ENCODE peak calls at places on chromosome 19, in five cellular contexts. One of them, this sample, is unnamed.

GRCh38 chr19:19562665-19563347 is 24.7 kb downstream of the CILP2 start:
- DNase-seq in GM12891: no peak
- DNase-seq in transverse colon: no peak
- DNase-seq in body of pancreas: no peak
- DNase-seq in stomach: no peak
- DNase-seq in this sample: no peak

GRCh38 chr19:1000591-1001537 is 645 bp downstream of the GRIN3B start:
- DNase-seq in GM12891: no peak
- DNase-seq in transverse colon: no peak
- DNase-seq in body of pancreas: no peak
- DNase-seq in stomach: no peak
- DNase-seq in this sample: no peak

GRCh38 chr19:32719611-32720059 is at the start of gene TDRD12:
- DNase-seq in GM12891: no peak
- DNase-seq in transverse colon: no peak
- DNase-seq in body of pancreas: no peak
- DNase-seq in stomach: no peak
- DNase-seq in this sample: no peak

GRCh38 chr19:33769208-33769607 is 27.5 kb upstream of the KCTD15 start:
- DNase-seq in GM12891: no peak
- DNase-seq in transverse colon: no peak
- DNase-seq in body of pancreas: no peak
- DNase-seq in stomach: no peak
- DNase-seq in this sample: no peak

GRCh38 chr19:34305221-34306058 is 51.1 kb downstream of the GARRE1 start:
- DNase-seq in GM12891: no peak
- DNase-seq in transverse colon: no peak
- DNase-seq in body of pancreas: no peak
- DNase-seq in stomach: no peak
- DNase-seq in this sample: no peak

GRCh38 chr19:7831452-7831851 is 1.4 kb downstream of the EVI5L start:
- DNase-seq in GM12891: no peak
- DNase-seq in transverse colon: peak; percentile 25
- DNase-seq in body of pancreas: no peak
- DNase-seq in stomach: peak; percentile 38
- DNase-seq in this sample: no peak

GRCh38 chr19:41616785-41617621 is 9.9 kb downstream of the CEACAM4 start:
- DNase-seq in GM12891: no peak
- DNase-seq in transverse colon: no peak
- DNase-seq in body of pancreas: no peak
- DNase-seq in stomach: no peak
- DNase-seq in this sample: no peak

GRCh38 chr19:10808937-10809655 is 26.9 kb downstream of the TMED1 start:
- DNase-seq in GM12891: no peak
- DNase-seq in transverse colon: no peak
- DNase-seq in body of pancreas: no peak
- DNase-seq in stomach: peak; percentile 36
- DNase-seq in this sample: peak; percentile 86

GRCh38 chr19:50710612-50711011 is 9.0 kb downstream of the SHANK1 start:
- DNase-seq in GM12891: no peak
- DNase-seq in transverse colon: no peak
- DNase-seq in body of pancreas: no peak
- DNase-seq in stomach: no peak
- DNase-seq in this sample: no peak
- TF ChIP-seq POLR2A in GM12891: no peak
- TF ChIP-seq POLR2A in transverse colon: no peak
- TF ChIP-seq POLR2A in body of pancreas: no peak
- TF ChIP-seq POLR2A in stomach: no peak
- TF ChIP-seq POLR2A in this sample: no peak

GRCh38 chr19:18389095-18389735 is 3.3 kb downstream of the GDF15 start:
- DNase-seq in GM12891: no peak
- DNase-seq in transverse colon: no peak
- DNase-seq in body of pancreas: no peak
- DNase-seq in stomach: no peak
- DNase-seq in this sample: no peak

GRCh38 chr19:18390075-18390909 is 4.3 kb downstream of the GDF15 start:
- DNase-seq in GM12891: no peak
- DNase-seq in transverse colon: no peak
- DNase-seq in body of pancreas: no peak
- DNase-seq in stomach: no peak
- DNase-seq in this sample: no peak

GRCh38 chr19:18389736-18390074 is 3.7 kb downstream of the GDF15 start:
- DNase-seq in GM12891: no peak
- DNase-seq in transverse colon: no peak
- DNase-seq in body of pancreas: no peak
- DNase-seq in stomach: no peak
- DNase-seq in this sample: peak; percentile 81

GRCh38 chr19:18387395-18387794 is 1.4 kb downstream of the GDF15 start:
- DNase-seq in GM12891: no peak
- DNase-seq in transverse colon: no peak
- DNase-seq in body of pancreas: no peak
- DNase-seq in stomach: no peak
- DNase-seq in this sample: no peak

GRCh38 chr19:18388328-18389094 is 2.6 kb downstream of the GDF15 start:
- DNase-seq in GM12891: peak; percentile 92
- DNase-seq in transverse colon: peak; percentile 88
- DNase-seq in body of pancreas: peak; percentile 74
- DNase-seq in stomach: peak; percentile 88
- DNase-seq in this sample: peak; percentile 95
- TF ChIP-seq POLR2A in GM12891: no peak
- TF ChIP-seq POLR2A in transverse colon: peak; percentile 73
- TF ChIP-seq POLR2A in body of pancreas: peak; percentile 61
- TF ChIP-seq POLR2A in stomach: peak; percentile 40
- TF ChIP-seq POLR2A in this sample: peak; percentile 58

GRCh38 chr19:9621156-9622037 is at the start of gene ZNF561:
- DNase-seq in GM12891: peak; percentile 56
- DNase-seq in transverse colon: peak; percentile 90
- DNase-seq in body of pancreas: peak; percentile 86
- DNase-seq in stomach: peak; percentile 84
- DNase-seq in this sample: peak; percentile 93
- TF ChIP-seq POLR2A in GM12891: peak; percentile 89
- TF ChIP-seq POLR2A in transverse colon: peak; percentile 38
- TF ChIP-seq POLR2A in body of pancreas: peak; percentile 60
- TF ChIP-seq POLR2A in stomach: no peak
- TF ChIP-seq POLR2A in this sample: peak; percentile 73

DNA sequence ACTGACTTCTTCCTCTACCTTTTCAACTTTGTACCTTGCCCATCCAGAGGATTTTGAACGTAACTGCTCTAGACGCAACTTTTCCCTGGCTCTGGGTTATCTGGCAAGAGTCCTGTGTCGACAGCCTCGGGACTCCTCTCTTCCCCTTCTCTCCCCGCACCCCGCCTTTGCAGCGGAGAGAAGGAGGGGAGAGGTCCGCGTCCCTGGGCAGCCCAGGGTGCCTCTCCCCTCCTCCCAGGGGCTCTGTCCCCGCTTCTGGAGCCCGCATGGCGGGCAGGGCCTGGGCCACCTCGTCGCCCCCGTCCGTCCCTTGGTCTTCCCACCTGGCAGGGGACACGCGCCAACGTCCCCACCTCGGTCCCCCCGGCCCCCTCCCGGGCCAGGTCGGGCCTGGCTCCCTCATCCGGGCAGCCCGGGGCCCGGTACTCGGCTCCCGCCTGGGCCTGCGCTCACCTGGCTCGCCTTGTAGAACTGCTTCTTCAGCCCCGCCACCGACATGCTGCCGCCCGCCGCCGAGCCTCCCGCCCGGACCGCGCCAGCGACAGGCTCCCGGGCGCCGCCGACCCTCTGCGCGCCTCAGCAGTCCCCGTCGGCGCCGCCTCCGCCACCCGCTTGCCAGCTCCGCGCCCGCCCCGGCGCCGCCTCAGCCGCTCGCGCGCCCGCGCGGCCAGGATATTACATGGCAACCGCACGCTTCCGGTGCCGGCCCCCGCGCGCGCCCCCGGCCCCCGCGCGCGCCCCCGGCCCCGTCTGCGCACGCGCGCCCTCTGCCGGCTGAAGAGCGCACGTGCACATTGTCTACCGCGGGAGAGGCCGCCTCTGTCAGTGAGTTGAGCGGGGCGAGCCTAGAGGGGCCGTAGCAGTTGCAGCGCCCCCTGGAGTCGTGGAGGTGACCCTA is at the start of gene SH3GL1:
- DNase-seq in GM12891: peak; percentile 72
- DNase-seq in transverse colon: peak; percentile 95
- DNase-seq in body of pancreas: peak; percentile 96
- DNase-seq in stomach: peak; percentile 96
- DNase-seq in this sample: peak; percentile 97
- TF ChIP-seq POLR2A in GM12891: peak; percentile 52
- TF ChIP-seq POLR2A in transverse colon: peak; percentile 23
- TF ChIP-seq POLR2A in body of pancreas: peak; percentile 29
- TF ChIP-seq POLR2A in stomach: no peak
- TF ChIP-seq POLR2A in this sample: peak; percentile 67

GRCh38 chr19:56377105-56377924 is 16.0 kb downstream of the ZNF582 start:
- DNase-seq in GM12891: no peak
- DNase-seq in transverse colon: no peak
- DNase-seq in body of pancreas: no peak
- DNase-seq in stomach: no peak
- DNase-seq in this sample: no peak
- TF ChIP-seq POLR2A in GM12891: no peak
- TF ChIP-seq POLR2A in transverse colon: no peak
- TF ChIP-seq POLR2A in body of pancreas: no peak
- TF ChIP-seq POLR2A in stomach: no peak
- TF ChIP-seq POLR2A in this sample: no peak

DNA sequence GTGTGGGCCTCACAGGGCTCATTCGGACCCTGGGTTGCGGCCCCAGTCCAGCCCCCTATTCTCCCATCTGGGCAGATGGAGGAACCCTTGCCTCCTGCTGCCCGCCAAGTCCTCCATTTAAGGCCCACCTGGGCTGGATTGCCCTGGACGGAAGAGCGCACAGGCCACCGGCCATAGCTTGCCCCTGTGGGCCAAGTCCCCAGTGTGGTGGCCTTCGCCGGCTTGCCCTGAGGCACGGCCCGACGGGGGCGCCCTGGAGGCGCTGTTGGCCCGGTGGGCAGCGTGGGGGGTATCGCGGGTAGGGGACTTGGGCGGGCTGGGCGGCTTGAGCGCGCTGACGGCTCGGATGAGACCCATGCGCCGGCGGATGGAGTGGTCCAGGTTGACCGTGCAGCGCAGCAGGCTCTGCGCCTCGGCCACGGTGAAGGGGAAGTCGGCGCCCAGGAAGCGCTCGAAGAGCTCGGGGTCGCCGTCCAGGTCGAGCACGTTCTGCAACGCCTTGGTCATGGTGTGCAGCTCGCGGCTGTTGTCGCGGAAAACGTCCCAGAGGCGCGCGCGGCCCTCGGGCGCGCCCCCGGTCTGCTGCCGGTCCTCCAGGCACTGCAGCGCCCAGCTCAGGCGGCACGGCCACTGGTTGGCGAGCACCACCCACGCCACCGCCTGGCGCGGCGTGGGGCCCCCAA is 8.8 kb downstream of the NKPD1 start:
- DNase-seq in GM12891: peak; percentile 33
- DNase-seq in transverse colon: no peak
- DNase-seq in body of pancreas: no peak
- DNase-seq in stomach: no peak
- DNase-seq in this sample: no peak
- TF ChIP-seq POLR2A in GM12891: no peak
- TF ChIP-seq POLR2A in transverse colon: no peak
- TF ChIP-seq POLR2A in body of pancreas: no peak
- TF ChIP-seq POLR2A in stomach: no peak
- TF ChIP-seq POLR2A in this sample: no peak

This sample was measured in erythroblast.